ENCODE peak calls at places on chromosome 18, in nine cellular contexts. X, P, L, U, H, O, K, N and I are unnamed samples.

GRCh38 chr18:21998531-21998930 is 170.9 kb upstream of the GATA6 start:
- DNase-seq in X (no peak), P (no peak), L (no peak), U (no peak), H (no peak), O (peak), K (no peak), N (no peak), I (no peak)

GRCh38 chr18:3268306-3268705 is 6.4 kb downstream of the MYL12B start:
- DNase-seq in X (no peak), P (no peak), L (no peak), U (no peak), H (no peak), O (no peak), K (no peak), N (no peak), I (no peak)

GRCh38 chr18:11316546-11316945 is 167.2 kb upstream of the PIEZO2 start:
- DNase-seq in X (no peak), P (no peak), L (no peak), U (no peak), H (no peak), O (no peak), K (no peak), N (no peak), I (no peak)

GRCh38 chr18:8607776-8608682 is 1.2 kb upstream of the RAB12 start:
- DNase-seq in X (no peak), P (no peak), L (no peak), U (no peak), H (no peak), O (no peak), K (no peak), N (no peak), I (no peak)

GRCh38 chr18:77316013-77316412 is 66.4 kb downstream of the GALR1 start:
- DNase-seq in X (no peak), P (no peak), L (no peak), U (no peak), H (no peak), O (no peak), K (no peak), N (no peak), I (no peak)

GRCh38 chr18:49565656-49566055 is 3.8 kb downstream of the LIPG start:
- DNase-seq in X (no peak), P (no peak), L (peak), U (no peak), H (peak), O (no peak), K (no peak), N (peak), I (no peak)

GRCh38 chr18:74264303-74265020 is 27.3 kb downstream of the CYB5A start:
- DNase-seq in X (no peak), P (no peak), L (no peak), U (no peak), H (no peak), O (no peak), K (no peak), N (no peak), I (no peak)

GRCh38 chr18:10973579-10974260 is 175.6 kb downstream of the PIEZO2 start:
- DNase-seq in X (no peak), P (no peak), L (no peak), U (no peak), H (no peak), O (no peak), K (peak), N (no peak), I (no peak)

GRCh38 chr18:23718243-23718720 is 29.0 kb downstream of the LAMA3 start:
- DNase-seq in X (no peak), P (no peak), L (no peak), U (no peak), H (no peak), O (no peak), K (no peak), N (no peak), I (no peak)

GRCh38 chr18:54130631-54131030 is 93.8 kb downstream of the MBD2 start:
- DNase-seq in X (no peak), P (no peak), L (no peak), U (no peak), H (no peak), O (no peak), K (no peak), N (no peak), I (no peak)

GRCh38 chr18:36176739-36177138 is 10.6 kb upstream of the MOCOS start:
- DNase-seq in X (no peak), P (no peak), L (no peak), U (no peak), H (no peak), O (no peak), K (no peak), N (no peak), I (no peak)

GRCh38 chr18:48786621-48787522 is 163.9 kb downstream of the SMAD7 start:
- DNase-seq in X (no peak), P (no peak), L (no peak), U (no peak), H (no peak), O (peak), K (no peak), N (no peak), I (no peak)

GRCh38 chr18:41936471-41937134 is 18.4 kb upstream of the PIK3C3 start:
- DNase-seq in X (no peak), P (no peak), L (no peak), U (no peak), H (no peak), O (no peak), K (no peak), N (no peak), I (no peak)

GRCh38 chr18:23580677-23581367 is 5.5 kb downstream of the NPC1 start:
- DNase-seq in X (no peak), P (no peak), L (no peak), U (no peak), H (no peak), O (no peak), K (no peak), N (no peak), I (no peak)

GRCh38 chr18:24868760-24869237 is 408.4 kb downstream of the HRH4 start:
- DNase-seq in X (no peak), P (no peak), L (no peak), U (no peak), H (no peak), O (no peak), K (peak), N (no peak), I (no peak)

GRCh38 chr18:6211174-6211504 is 203.6 kb downstream of the L3MBTL4 start:
- DNase-seq in X (no peak), P (no peak), L (no peak), U (no peak), H (no peak), O (no peak), K (no peak), N (no peak), I (no peak)

GRCh38 chr18:58819051-58819450 is 45.6 kb upstream of the ZNF532 start:
- DNase-seq in X (peak), P (no peak), L (no peak), U (no peak), H (no peak), O (no peak), K (no peak), N (no peak), I (no peak)

GRCh38 chr18:23835506-23835905 is 146.3 kb downstream of the LAMA3 start:
- DNase-seq in X (no peak), P (no peak), L (no peak), U (no peak), H (no peak), O (no peak), K (no peak), N (no peak), I (no peak)

GRCh38 chr18:74482697-74483096 is 13.5 kb upstream of the CNDP2 start:
- DNase-seq in X (no peak), P (no peak), L (no peak), U (no peak), H (no peak), O (no peak), K (no peak), N (no peak), I (no peak)

GRCh38 chr18:8314123-8314522 is 295.1 kb upstream of the RAB12 start:
- DNase-seq in X (no peak), P (no peak), L (no peak), U (no peak), H (no peak), O (no peak), K (no peak), N (no peak), I (no peak)

GRCh38 chr18:60671022-60671421 is 298.4 kb upstream of the MC4R start:
- DNase-seq in X (no peak), P (no peak), L (no peak), U (no peak), H (no peak), O (no peak), K (no peak), N (no peak), I (no peak)

GRCh38 chr18:75209129-75209951 is at the start of gene PTGR3:
- DNase-seq in X (peak), P (peak), L (peak), U (peak), H (peak), O (peak), K (no peak), N (peak), I (peak)

GRCh38 chr18:13217971-13218375 is 587 bp upstream of the LDLRAD4 start:
- DNase-seq in X (peak), P (no peak), L (peak), U (no peak), H (peak), O (peak), K (no peak), N (no peak), I (no peak)

GRCh38 chr18:13051950-13052349 is 60.8 kb downstream of the CEP192 start:
- DNase-seq in X (no peak), P (no peak), L (no peak), U (no peak), H (no peak), O (no peak), K (no peak), N (no peak), I (no peak)

GRCh38 chr18:46563317-46563716 is 93.7 kb downstream of the LOXHD1 start:
- DNase-seq in X (no peak), P (no peak), L (no peak), U (no peak), H (no peak), O (no peak), K (no peak), N (no peak), I (no peak)